ENCODE peak calls at places on chromosomes 1 and 21, in five cellular contexts. K is A549, P is WTC11, Q is GM12878, O is HepG2. H is an unnamed sample.

GRCh38 chr1:10724948-10725852 is 71.2 kb downstream of the CASZ1 start:
- DNase-seq in O (no peak), Q (no peak), K (no peak), P (no peak), H (no peak)

GRCh38 chr1:176609556-176610408 is 146.8 kb downstream of the PAPPA2 start:
- DNase-seq in K (no peak), Q (no peak), P (no peak), O (no peak), H (no peak)

GRCh38 chr21:39004776-39005605 is 178.3 kb downstream of the PSMG1 start:
- DNase-seq in K (no peak), Q (no peak), O (no peak), P (no peak), H (no peak)

GRCh38 chr1:214248294-214249082 is 32.5 kb upstream of the SMYD2 start:
- DNase-seq in Q (no peak), K (no peak), O (no peak), P (no peak), H (no peak)

GRCh38 chr1:214997685-214998084 is 84.9 kb upstream of the KCNK2 start:
- DNase-seq in Q (no peak), K (no peak), O (no peak), P (no peak), H (no peak)

GRCh38 chr1:238485906-238486219 is 595.1 kb upstream of the ZP4 start:
- DNase-seq in Q (no peak), O (no peak), K (no peak), P (peak; percentile 35), H (no peak)

GRCh38 chr1:171566467-171566866 is 55.6 kb upstream of the MYOCOS start:
- DNase-seq in O (no peak), K (no peak), Q (no peak), P (no peak), H (no peak)

GRCh38 chr1:203359010-203359571 is 8.2 kb upstream of the FMOD start:
- DNase-seq in Q (no peak), K (no peak), P (no peak), O (no peak), H (no peak)

GRCh38 chr1:174397261-174397660 is 50.5 kb upstream of the GPR52 start:
- DNase-seq in K (no peak), O (no peak), P (no peak), Q (no peak), H (no peak)

GRCh38 chr1:174448964-174449363 is 1.2 kb downstream of the GPR52 start:
- DNase-seq in P (no peak), O (no peak), Q (no peak), K (no peak), H (no peak)

GRCh38 chr1:221543529-221544120 is 198.3 kb downstream of the DUSP10 start:
- DNase-seq in K (no peak), O (no peak), Q (no peak), P (no peak), H (peak; percentile 8)

GRCh38 chr1:170414989-170415733 is 116.8 kb upstream of the GORAB start:
- DNase-seq in K (no peak), P (no peak), Q (no peak), O (no peak), H (no peak)

GRCh38 chr1:161473363-161473762 is 31.9 kb upstream of the FCGR2A start:
- DNase-seq in Q (no peak), K (no peak), O (peak; percentile 27), P (peak; percentile 38), H (peak; percentile 48)

GRCh38 chr1:220682901-220683576 is 7.1 kb upstream of the C1orf115 start:
- DNase-seq in O (no peak), Q (no peak), K (no peak), P (no peak), H (no peak)

GRCh38 chr1:228376651-228377631 is 29.7 kb downstream of the TRIM11 start:
- DNase-seq in K (no peak), P (no peak), O (no peak), Q (no peak), H (no peak)

GRCh38 chr1:10510520-10511493 is 36.1 kb downstream of the PEX14 start:
- DNase-seq in O (no peak), Q (peak; percentile 86), P (no peak), K (peak; percentile 50), H (peak; percentile 80)

GRCh38 chr1:70042090-70042716 is 163.2 kb downstream of the LRRC40 start:
- DNase-seq in Q (no peak), O (no peak), K (no peak), P (no peak), H (peak; percentile 22)

GRCh38 chr1:162349635-162350330 is 26.9 kb downstream of the SPATA46 start:
- DNase-seq in Q (no peak), O (no peak), K (peak; percentile 33), P (no peak), H (peak; percentile 41)

GRCh38 chr1:199279872-199280649 is 641.2 kb downstream of the PTPRC start:
- DNase-seq in O (no peak), Q (no peak), K (no peak), P (no peak), H (no peak)

GRCh38 chr1:24586970-24587820 is 31.3 kb downstream of the NCMAP start:
- DNase-seq in Q (no peak), K (peak; percentile 49), P (no peak), O (peak; percentile 53), H (peak; percentile 78)

GRCh38 chr1:53693361-53693760 is 45.6 kb downstream of the GLIS1 start:
- DNase-seq in O (no peak), P (no peak), Q (no peak), K (no peak), H (no peak)
- TF ChIP-seq ESRRA in O (no peak), P (no peak), Q (no peak), K (no peak), H (no peak)

DNA sequence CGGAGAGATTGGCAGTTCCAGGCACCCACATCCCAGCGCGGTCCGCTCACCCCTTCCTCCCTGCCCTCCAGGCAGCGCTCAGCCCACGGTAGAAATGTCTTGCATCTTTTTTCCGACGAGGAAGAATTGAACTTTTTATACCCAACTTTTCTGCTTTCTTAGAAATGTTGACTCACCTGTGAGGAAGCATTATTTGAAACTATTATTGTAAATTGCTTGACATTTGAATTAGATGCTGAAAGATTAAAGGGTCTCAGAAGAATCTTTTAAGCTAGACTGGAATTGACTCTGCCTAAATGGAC is 912 bp upstream of the SIPA1L2 start:
- DNase-seq in O (no peak), Q (no peak), K (no peak), P (no peak), H (no peak)
- TF ChIP-seq ESRRA in O (no peak), Q (no peak), K (no peak), P (no peak), H (no peak)

DNA sequence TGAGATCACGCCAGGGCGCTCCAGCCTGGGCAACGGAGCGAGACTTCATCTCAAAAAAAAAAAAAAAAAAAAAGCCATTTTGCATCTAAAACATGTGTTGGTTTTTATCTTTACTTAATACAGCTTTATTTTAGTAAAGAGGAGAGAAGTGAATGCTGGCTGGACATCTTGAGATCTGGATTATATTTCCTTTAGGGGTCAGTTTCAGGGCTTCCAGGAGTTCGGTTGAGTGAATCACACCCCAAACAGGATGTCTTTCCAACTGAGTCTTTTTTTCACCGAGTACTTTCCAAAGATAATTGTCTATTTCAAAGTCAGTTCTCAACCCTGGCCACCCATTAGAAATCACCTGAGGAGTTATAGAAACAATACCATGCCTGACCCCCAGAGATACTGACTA is 16.6 kb upstream of the IPP start:
- DNase-seq in O (no peak), P (no peak), K (no peak), Q (no peak), H (no peak)
- TF ChIP-seq ESRRA in O (no peak), P (no peak), K (no peak), Q (no peak), H (no peak)

DNA sequence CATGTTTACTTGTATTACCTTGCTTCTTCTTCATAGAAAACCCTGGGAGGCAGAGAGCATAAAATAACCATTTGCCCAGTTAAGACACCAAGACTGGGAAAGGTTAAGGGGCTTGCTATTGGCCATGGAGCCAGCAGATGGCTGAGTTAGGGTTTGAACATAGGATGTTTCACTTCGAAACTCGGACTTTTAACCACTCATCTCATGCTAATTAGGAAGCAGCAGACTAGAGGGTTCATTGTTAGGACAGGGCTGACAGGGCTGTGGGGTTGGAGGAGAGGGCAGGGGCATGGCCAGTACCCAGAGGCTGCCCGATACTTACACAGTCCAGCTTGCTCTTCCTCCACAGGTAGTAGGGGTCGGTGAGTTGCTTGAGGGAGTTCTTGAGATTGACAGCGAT is 17.0 kb downstream of the SLC26A9 start:
- DNase-seq in Q (no peak), K (no peak), P (no peak), O (no peak), H (no peak)
- TF ChIP-seq ESRRA in Q (no peak), K (no peak), P (no peak), O (no peak), H (no peak)

GRCh38 chr1:17637055-17637454 is 97.6 kb downstream of the ARHGEF10L start:
- DNase-seq in K (no peak), P (no peak), Q (no peak), O (no peak), H (no peak)

GRCh38 chr1:17640975-17641374 is 101.5 kb downstream of the ARHGEF10L start:
- DNase-seq in K (no peak), P (no peak), O (no peak), Q (no peak), H (no peak)

GRCh38 chr1:17639703-17640340 is 100.3 kb downstream of the ARHGEF10L start:
- DNase-seq in K (no peak), O (no peak), P (no peak), Q (no peak), H (no peak)

GRCh38 chr1:17642169-17642568 is 102.7 kb downstream of the ARHGEF10L start:
- DNase-seq in O (no peak), Q (no peak), K (no peak), P (no peak), H (no peak)

GRCh38 chr1:17640411-17640810 is 100.9 kb downstream of the ARHGEF10L start:
- DNase-seq in O (no peak), K (no peak), P (no peak), Q (no peak), H (no peak)
- TF ChIP-seq ESRRA in O (no peak), K (no peak), P (no peak), Q (no peak), H (no peak)

GRCh38 chr1:3307359-3307758 is 147.1 kb upstream of the ARHGEF16 start:
- DNase-seq in O (no peak), K (no peak), Q (no peak), P (no peak), H (no peak)

GRCh38 chr1:3308053-3308452 is 146.4 kb upstream of the ARHGEF16 start:
- DNase-seq in O (no peak), P (no peak), Q (no peak), K (no peak), H (no peak)

GRCh38 chr1:3304692-3305091 is 149.8 kb upstream of the ARHGEF16 start:
- DNase-seq in Q (no peak), O (no peak), K (no peak), P (no peak), H (no peak)

GRCh38 chr1:3305156-3305555 is 149.3 kb upstream of the ARHGEF16 start:
- DNase-seq in K (no peak), P (no peak), Q (no peak), O (no peak), H (no peak)

GRCh38 chr1:3306583-3307285 is 147.7 kb upstream of the ARHGEF16 start:
- DNase-seq in O (no peak), K (no peak), P (no peak), Q (no peak), H (no peak)
- TF ChIP-seq ESRRA in O (no peak), K (no peak), P (no peak), Q (no peak), H (no peak)